ENCODE peak calls at places on chromosomes 5 and 9, in eight cellular contexts. B, C, V, F, Q, M, R and G are unnamed samples.

GRCh38 chr9:27053369-27054057 is 48.0 kb upstream of the LRRC19 start:
- DNase-seq in B (no peak), C (no peak), V (no peak), F (no peak), Q (no peak), M (no peak), R (peak; percentile 1), G (no peak)

GRCh38 chr5:83925321-83925877 is 204.7 kb upstream of the HAPLN1 start:
- DNase-seq in B (no peak), C (no peak), V (peak; percentile 45), F (no peak), Q (no peak), M (peak; percentile 35), R (peak; percentile 79), G (no peak)

GRCh38 chr5:159913048-159913447 is 3.2 kb upstream of the ADRA1B start:
- DNase-seq in B (no peak), C (no peak), V (peak; percentile 64), F (no peak), Q (no peak), M (no peak), R (peak; percentile 91), G (no peak)

GRCh38 chr5:150781706-150782614 is 3.4 kb downstream of the SMIM3 start:
- DNase-seq in B (no peak), C (no peak), V (no peak), F (no peak), Q (no peak), M (no peak), R (peak; percentile 95), G (no peak)

GRCh38 chr5:74380193-74380592 is 260.3 kb downstream of the ENC1 start:
- DNase-seq in B (no peak), C (no peak), V (no peak), F (no peak), Q (no peak), M (no peak), R (no peak), G (no peak)

GRCh38 chr9:42852133-42852532 is 668.7 kb downstream of the SPATA31A6 start:
- DNase-seq in B (no peak), C (peak; percentile 78), V (no peak), F (no peak), Q (peak; percentile 3), M (no peak), R (peak; percentile 0), G (no peak)

GRCh38 chr9:16624356-16624755 is 246.1 kb downstream of the BNC2 start:
- DNase-seq in B (no peak), C (no peak), V (no peak), F (no peak), Q (no peak), M (no peak), R (no peak), G (no peak)

GRCh38 chr5:63213256-63213655 is 634.6 kb downstream of the LRRC70 start:
- DNase-seq in B (no peak), C (no peak), V (no peak), F (no peak), Q (no peak), M (no peak), R (no peak), G (no peak)

GRCh38 chr9:137317021-137317978 is 15.2 kb upstream of the NRARP start:
- DNase-seq in B (no peak), C (peak; percentile 57), V (no peak), F (peak; percentile 61), Q (no peak), M (no peak), R (no peak), G (no peak)

GRCh38 chr9:28832168-28832567 is 1258.9 kb upstream of the C9orf72 start:
- DNase-seq in B (no peak), C (no peak), V (no peak), F (no peak), Q (no peak), M (no peak), R (no peak), G (no peak)

GRCh38 chr9:136153381-136154065 is 34.8 kb upstream of the TMEM250 start:
- DNase-seq in B (no peak), C (no peak), V (no peak), F (no peak), Q (no peak), M (no peak), R (no peak), G (no peak)

GRCh38 chr9:131627846-131628820 is 82.8 kb downstream of the PRRT1B start:
- DNase-seq in B (peak; percentile 23), C (no peak), V (no peak), F (no peak), Q (peak; percentile 44), M (no peak), R (no peak), G (no peak)

GRCh38 chr9:36991516-36992134 is 42.4 kb downstream of the PAX5 start:
- DNase-seq in B (no peak), C (peak; percentile 70), V (peak; percentile 33), F (no peak), Q (peak; percentile 65), M (peak; percentile 12), R (peak; percentile 41), G (no peak)

GRCh38 chr5:51986733-51987132 is 603.5 kb downstream of the ISL1 start:
- DNase-seq in B (no peak), C (no peak), V (no peak), F (no peak), Q (no peak), M (no peak), R (no peak), G (no peak)

GRCh38 chr9:117492476-117492875 is 77.6 kb upstream of the ASTN2 start:
- DNase-seq in B (no peak), C (no peak), V (no peak), F (no peak), Q (no peak), M (no peak), R (no peak), G (no peak)

GRCh38 chr5:171617787-171618690 is 167.6 kb upstream of the SMIM23 start:
- DNase-seq in B (no peak), C (no peak), V (no peak), F (no peak), Q (no peak), M (no peak), R (no peak), G (no peak)

GRCh38 chr5:95673076-95673475 is 9.7 kb downstream of the SPATA9 start:
- DNase-seq in B (no peak), C (no peak), V (no peak), F (no peak), Q (no peak), M (no peak), R (no peak), G (no peak)

GRCh38 chr5:149747833-149748366 is 17.8 kb downstream of the PPARGC1B start:
- DNase-seq in B (no peak), C (no peak), V (no peak), F (no peak), Q (no peak), M (no peak), R (no peak), G (no peak)

GRCh38 chr5:146448783-146449519 is 1.8 kb downstream of the TCERG1 start:
- DNase-seq in B (no peak), C (no peak), V (no peak), F (no peak), Q (no peak), M (no peak), R (no peak), G (no peak)

GRCh38 chr5:39523821-39524220 is 99.0 kb upstream of the DAB2 start:
- DNase-seq in B (no peak), C (no peak), V (no peak), F (no peak), Q (no peak), M (no peak), R (peak; percentile 86), G (no peak)

GRCh38 chr5:167205881-167206280 is 1085.6 kb upstream of the WWC1 start:
- DNase-seq in B (no peak), C (no peak), V (no peak), F (no peak), Q (no peak), M (no peak), R (peak; percentile 4), G (no peak)

GRCh38 chr5:164119806-164120440 is 614.5 kb downstream of the MAT2B start:
- DNase-seq in B (no peak), C (no peak), V (peak; percentile 13), F (no peak), Q (no peak), M (peak; percentile 58), R (peak; percentile 0), G (no peak)

GRCh38 chr5:14668247-14668646 is 3.7 kb downstream of the OTULIN start:
- DNase-seq in B (no peak), C (no peak), V (no peak), F (no peak), Q (no peak), M (no peak), R (no peak), G (no peak)

GRCh38 chr9:71742703-71743102 is 25.6 kb downstream of the CEMIP2 start:
- DNase-seq in B (no peak), C (no peak), V (no peak), F (no peak), Q (no peak), M (no peak), R (no peak), G (no peak)

GRCh38 chr5:40030661-40031060 is 605.9 kb upstream of the DAB2 start:
- DNase-seq in B (no peak), C (no peak), V (no peak), F (no peak), Q (no peak), M (no peak), R (no peak), G (no peak)

GRCh38 chr5:65873181-65873580 is 53.2 kb upstream of the ERBIN start:
- DNase-seq in B (no peak), C (no peak), V (no peak), F (no peak), Q (no peak), M (no peak), R (peak; percentile 74), G (no peak)

GRCh38 chr5:157106668-157107461 is 2.0 kb downstream of the HAVCR2 start:
- DNase-seq in B (no peak), C (peak; percentile 48), V (no peak), F (peak; percentile 70), Q (peak; percentile 61), M (no peak), R (no peak), G (no peak)

GRCh38 chr5:138819065-138819464 is 56.1 kb downstream of the LRRTM2 start:
- DNase-seq in B (no peak), C (no peak), V (no peak), F (no peak), Q (no peak), M (no peak), R (no peak), G (no peak)

GRCh38 chr5:53167836-53168235 is 58.3 kb upstream of the MOCS2 start:
- DNase-seq in B (no peak), C (no peak), V (no peak), F (peak; percentile 82), Q (no peak), M (no peak), R (peak; percentile 39), G (no peak)